ENCODE peak calls at places on chromosomes 1 and 21, in seven cellular contexts. One of them, this sample, is unnamed.

GRCh38 chr1:48203287-48203900 is 19.1 kb upstream of the SLC5A9 start:
- DNase-seq in CD8-positive, alpha-beta T cell: no peak
- DNase-seq in adrenal gland: no peak
- DNase-seq in AG10803: no peak
- DNase-seq in effector memory CD4-positive, alpha-beta T cell: no peak
- DNase-seq in K562: peak; percentile 57
- DNase-seq in stomach: no peak
- DNase-seq in this sample: peak; percentile 5

GRCh38 chr1:14435368-14436023 is 163.0 kb upstream of the KAZN start:
- DNase-seq in CD8-positive, alpha-beta T cell: no peak
- DNase-seq in adrenal gland: peak; percentile 34
- DNase-seq in AG10803: no peak
- DNase-seq in effector memory CD4-positive, alpha-beta T cell: no peak
- DNase-seq in K562: peak; percentile 87
- DNase-seq in stomach: no peak
- DNase-seq in this sample: no peak

GRCh38 chr1:96973605-96974004 is 252.0 kb downstream of the PTBP2 start:
- DNase-seq in CD8-positive, alpha-beta T cell: no peak
- DNase-seq in adrenal gland: no peak
- DNase-seq in AG10803: peak; percentile 8
- DNase-seq in effector memory CD4-positive, alpha-beta T cell: no peak
- DNase-seq in K562: no peak
- DNase-seq in stomach: no peak
- DNase-seq in this sample: no peak

GRCh38 chr1:178294654-178295053 is 200.8 kb downstream of the RASAL2 start:
- DNase-seq in CD8-positive, alpha-beta T cell: no peak
- DNase-seq in adrenal gland: no peak
- DNase-seq in AG10803: peak; percentile 7
- DNase-seq in effector memory CD4-positive, alpha-beta T cell: no peak
- DNase-seq in K562: no peak
- DNase-seq in stomach: no peak
- DNase-seq in this sample: peak; percentile 82

GRCh38 chr1:12251442-12251841 is 21.6 kb downstream of the VPS13D start:
- DNase-seq in CD8-positive, alpha-beta T cell: no peak
- DNase-seq in adrenal gland: no peak
- DNase-seq in AG10803: peak; percentile 28
- DNase-seq in effector memory CD4-positive, alpha-beta T cell: no peak
- DNase-seq in K562: no peak
- DNase-seq in stomach: no peak
- DNase-seq in this sample: no peak

GRCh38 chr1:113042336-113043143 is 30.5 kb upstream of the LRIG2 start:
- DNase-seq in CD8-positive, alpha-beta T cell: no peak
- DNase-seq in adrenal gland: peak; percentile 70
- DNase-seq in AG10803: peak; percentile 90
- DNase-seq in effector memory CD4-positive, alpha-beta T cell: no peak
- DNase-seq in K562: peak; percentile 93
- DNase-seq in stomach: peak; percentile 77
- DNase-seq in this sample: peak; percentile 89

GRCh38 chr1:1426961-1427934 is 6.2 kb upstream of the ANKRD65 start:
- DNase-seq in CD8-positive, alpha-beta T cell: no peak
- DNase-seq in adrenal gland: no peak
- DNase-seq in AG10803: no peak
- DNase-seq in effector memory CD4-positive, alpha-beta T cell: no peak
- DNase-seq in K562: peak; percentile 70
- DNase-seq in stomach: no peak
- DNase-seq in this sample: peak; percentile 35

GRCh38 chr1:170729608-170730378 is 65.9 kb downstream of the PRRX1 start:
- DNase-seq in CD8-positive, alpha-beta T cell: no peak
- DNase-seq in adrenal gland: no peak
- DNase-seq in AG10803: peak; percentile 80
- DNase-seq in effector memory CD4-positive, alpha-beta T cell: no peak
- DNase-seq in K562: no peak
- DNase-seq in stomach: no peak
- DNase-seq in this sample: no peak

GRCh38 chr1:227378876-227379554 is 60.7 kb upstream of the CDC42BPA start:
- DNase-seq in CD8-positive, alpha-beta T cell: no peak
- DNase-seq in adrenal gland: no peak
- DNase-seq in AG10803: no peak
- DNase-seq in effector memory CD4-positive, alpha-beta T cell: no peak
- DNase-seq in K562: peak; percentile 73
- DNase-seq in stomach: no peak
- DNase-seq in this sample: no peak

GRCh38 chr1:159828176-159828575 is 1.5 kb downstream of the SLAMF8 start:
- DNase-seq in CD8-positive, alpha-beta T cell: no peak
- DNase-seq in adrenal gland: no peak
- DNase-seq in AG10803: no peak
- DNase-seq in effector memory CD4-positive, alpha-beta T cell: no peak
- DNase-seq in K562: no peak
- DNase-seq in stomach: no peak
- DNase-seq in this sample: no peak

GRCh38 chr21:36431252-36431651 is 46.1 kb downstream of the CHAF1B start:
- DNase-seq in CD8-positive, alpha-beta T cell: no peak
- DNase-seq in adrenal gland: no peak
- DNase-seq in AG10803: no peak
- DNase-seq in effector memory CD4-positive, alpha-beta T cell: no peak
- DNase-seq in K562: no peak
- DNase-seq in stomach: no peak
- DNase-seq in this sample: no peak

GRCh38 chr1:9047019-9047418 is 20.8 kb upstream of the SLC2A7 start:
- DNase-seq in CD8-positive, alpha-beta T cell: no peak
- DNase-seq in adrenal gland: no peak
- DNase-seq in AG10803: no peak
- DNase-seq in effector memory CD4-positive, alpha-beta T cell: no peak
- DNase-seq in K562: no peak
- DNase-seq in stomach: no peak
- DNase-seq in this sample: no peak

GRCh38 chr1:11453742-11454442 is 25.1 kb upstream of the DISP3 start:
- DNase-seq in CD8-positive, alpha-beta T cell: no peak
- DNase-seq in adrenal gland: no peak
- DNase-seq in AG10803: no peak
- DNase-seq in effector memory CD4-positive, alpha-beta T cell: no peak
- DNase-seq in K562: no peak
- DNase-seq in stomach: no peak
- DNase-seq in this sample: no peak

DNA sequence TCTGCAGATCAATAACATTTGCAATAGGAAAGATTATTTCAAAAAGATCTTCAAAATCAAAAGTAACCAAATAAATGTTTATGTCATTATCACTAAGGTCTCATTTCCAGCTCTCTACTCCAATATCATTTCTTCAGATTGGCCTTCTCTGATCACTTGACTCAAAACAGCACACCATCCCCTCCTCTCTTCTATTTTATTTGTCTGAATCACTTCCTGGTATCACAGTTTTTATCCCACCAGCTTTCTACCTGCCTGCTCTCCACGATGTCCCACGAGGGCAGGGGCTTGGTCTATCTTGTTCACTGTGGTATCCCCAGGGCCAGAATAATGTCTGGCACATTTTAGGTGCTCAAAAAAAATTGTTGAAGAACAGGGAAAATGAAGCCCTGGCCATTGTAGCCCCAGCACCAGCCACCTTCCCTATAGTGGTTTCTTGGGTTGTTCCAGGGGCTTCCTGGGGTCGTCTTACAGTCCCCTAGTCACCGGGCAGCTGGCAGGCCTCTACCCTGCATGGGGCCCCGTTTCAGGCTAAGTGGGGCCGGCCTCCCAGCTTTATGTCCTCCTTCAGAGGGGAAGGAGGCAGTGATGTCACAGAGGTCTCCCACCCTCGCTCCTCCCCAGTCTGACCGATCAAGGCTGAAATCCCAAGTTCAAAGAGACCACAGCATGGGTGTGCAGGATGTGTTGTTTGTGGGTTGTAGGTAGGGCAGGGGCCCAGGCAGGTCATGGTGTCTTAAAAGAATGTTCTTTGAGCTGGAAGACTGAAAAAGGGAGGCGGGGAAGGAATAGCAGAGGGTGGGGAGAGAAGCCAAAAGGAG is 3.5 kb upstream of the PADI1 start:
- DNase-seq in CD8-positive, alpha-beta T cell: no peak
- DNase-seq in adrenal gland: no peak
- DNase-seq in AG10803: no peak
- DNase-seq in effector memory CD4-positive, alpha-beta T cell: peak; percentile 7
- DNase-seq in K562: no peak
- DNase-seq in stomach: no peak
- DNase-seq in this sample: no peak
- H3K4me3 ChIP-seq in CD8-positive, alpha-beta T cell: no peak overlapping the region
- H3K4me3 ChIP-seq in adrenal gland: no peak overlapping the region
- H3K4me3 ChIP-seq in AG10803: no peak overlapping the region
- H3K4me3 ChIP-seq in effector memory CD4-positive, alpha-beta T cell: no peak overlapping the region
- H3K4me3 ChIP-seq in K562: no peak overlapping the region
- H3K4me3 ChIP-seq in stomach: no peak overlapping the region
- H3K4me3 ChIP-seq in this sample: no peak overlapping the region

GRCh38 chr1:23555949-23556640 is 3.2 kb downstream of the ID3 start:
- DNase-seq in CD8-positive, alpha-beta T cell: no peak
- DNase-seq in adrenal gland: peak; percentile 43
- DNase-seq in AG10803: peak; percentile 75
- DNase-seq in effector memory CD4-positive, alpha-beta T cell: no peak
- DNase-seq in K562: no peak
- DNase-seq in stomach: no peak
- DNase-seq in this sample: peak; percentile 63
- H3K4me3 ChIP-seq in CD8-positive, alpha-beta T cell: peak overlapping the region; percentile 96
- H3K4me3 ChIP-seq in adrenal gland: no peak overlapping the region
- H3K4me3 ChIP-seq in AG10803: peak overlapping the region; percentile 96
- H3K4me3 ChIP-seq in effector memory CD4-positive, alpha-beta T cell: peak overlapping the region; percentile 37
- H3K4me3 ChIP-seq in K562: no peak overlapping the region
- H3K4me3 ChIP-seq in stomach: peak overlapping the region; percentile 71
- H3K4me3 ChIP-seq in this sample: peak overlapping the region; percentile 93

GRCh38 chr1:155126494-155127104 is 1.1 kb upstream of the EFNA1 start:
- DNase-seq in CD8-positive, alpha-beta T cell: peak; percentile 41
- DNase-seq in adrenal gland: no peak
- DNase-seq in AG10803: peak; percentile 14
- DNase-seq in effector memory CD4-positive, alpha-beta T cell: peak; percentile 10
- DNase-seq in K562: no peak
- DNase-seq in stomach: peak; percentile 63
- DNase-seq in this sample: no peak
- H3K4me3 ChIP-seq in CD8-positive, alpha-beta T cell: peak overlapping the region; percentile 53
- H3K4me3 ChIP-seq in adrenal gland: no peak overlapping the region
- H3K4me3 ChIP-seq in AG10803: peak overlapping the region; percentile 17
- H3K4me3 ChIP-seq in effector memory CD4-positive, alpha-beta T cell: peak overlapping the region; percentile 65
- H3K4me3 ChIP-seq in K562: no peak overlapping the region
- H3K4me3 ChIP-seq in stomach: peak overlapping the region; percentile 73
- H3K4me3 ChIP-seq in this sample: peak overlapping the region; percentile 54

GRCh38 chr21:40253112-40253511 is 385.9 kb downstream of the PCP4 start:
- DNase-seq in CD8-positive, alpha-beta T cell: no peak
- DNase-seq in adrenal gland: no peak
- DNase-seq in AG10803: no peak
- DNase-seq in effector memory CD4-positive, alpha-beta T cell: no peak
- DNase-seq in K562: no peak
- DNase-seq in stomach: no peak
- DNase-seq in this sample: no peak

GRCh38 chr21:40255665-40256064 is 388.4 kb downstream of the PCP4 start:
- DNase-seq in CD8-positive, alpha-beta T cell: no peak
- DNase-seq in adrenal gland: no peak
- DNase-seq in AG10803: no peak
- DNase-seq in effector memory CD4-positive, alpha-beta T cell: no peak
- DNase-seq in K562: no peak
- DNase-seq in stomach: no peak
- DNase-seq in this sample: no peak

DNA sequence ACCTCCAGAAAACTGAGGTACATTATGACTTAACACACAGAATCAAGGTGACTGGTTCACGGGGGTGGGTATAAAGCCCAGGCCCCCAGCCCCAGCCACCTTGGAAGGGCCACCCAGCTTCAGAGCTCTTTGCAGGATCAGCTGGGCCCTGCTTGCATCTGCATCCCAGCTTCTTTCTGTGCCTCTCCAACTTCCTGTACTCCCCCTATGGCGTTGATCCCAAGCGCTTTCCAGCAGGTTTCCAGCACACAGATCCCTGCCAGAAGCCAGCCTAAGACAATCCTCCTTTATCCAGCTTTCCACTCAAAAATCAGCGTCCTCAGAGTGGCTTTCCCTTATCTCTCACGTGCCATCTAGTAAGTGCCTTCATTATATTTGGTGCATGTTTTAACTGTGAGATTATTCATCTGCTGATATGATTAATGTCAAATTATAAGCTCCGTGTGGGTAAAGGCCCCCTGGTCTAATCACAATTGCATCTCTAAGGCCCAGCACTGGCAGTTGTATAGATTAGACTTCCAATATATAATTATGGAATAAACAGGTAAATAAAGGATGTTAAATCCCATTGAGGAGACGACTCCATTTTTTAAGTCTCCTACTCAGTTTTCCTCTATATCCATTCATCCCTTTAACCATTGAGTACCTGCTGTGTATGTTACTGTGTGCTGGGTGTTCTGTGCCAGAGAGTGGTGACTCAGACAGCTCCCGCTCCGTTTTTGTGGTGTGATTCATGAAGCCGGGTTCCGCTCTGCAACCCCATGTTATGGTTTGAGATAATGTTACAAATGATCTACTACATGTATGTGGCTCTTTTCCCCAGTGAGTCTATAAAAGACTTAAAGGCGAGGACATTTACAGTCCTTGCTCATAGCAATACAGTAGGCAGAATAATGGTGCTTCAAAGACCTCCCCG is 387.6 kb downstream of the PCP4 start:
- DNase-seq in CD8-positive, alpha-beta T cell: no peak
- DNase-seq in adrenal gland: peak; percentile 52
- DNase-seq in AG10803: no peak
- DNase-seq in effector memory CD4-positive, alpha-beta T cell: no peak
- DNase-seq in K562: no peak
- DNase-seq in stomach: no peak
- DNase-seq in this sample: no peak
- H3K4me3 ChIP-seq in CD8-positive, alpha-beta T cell: no peak overlapping the region
- H3K4me3 ChIP-seq in adrenal gland: no peak overlapping the region
- H3K4me3 ChIP-seq in AG10803: no peak overlapping the region
- H3K4me3 ChIP-seq in effector memory CD4-positive, alpha-beta T cell: no peak overlapping the region
- H3K4me3 ChIP-seq in K562: no peak overlapping the region
- H3K4me3 ChIP-seq in stomach: no peak overlapping the region
- H3K4me3 ChIP-seq in this sample: no peak overlapping the region

DNA sequence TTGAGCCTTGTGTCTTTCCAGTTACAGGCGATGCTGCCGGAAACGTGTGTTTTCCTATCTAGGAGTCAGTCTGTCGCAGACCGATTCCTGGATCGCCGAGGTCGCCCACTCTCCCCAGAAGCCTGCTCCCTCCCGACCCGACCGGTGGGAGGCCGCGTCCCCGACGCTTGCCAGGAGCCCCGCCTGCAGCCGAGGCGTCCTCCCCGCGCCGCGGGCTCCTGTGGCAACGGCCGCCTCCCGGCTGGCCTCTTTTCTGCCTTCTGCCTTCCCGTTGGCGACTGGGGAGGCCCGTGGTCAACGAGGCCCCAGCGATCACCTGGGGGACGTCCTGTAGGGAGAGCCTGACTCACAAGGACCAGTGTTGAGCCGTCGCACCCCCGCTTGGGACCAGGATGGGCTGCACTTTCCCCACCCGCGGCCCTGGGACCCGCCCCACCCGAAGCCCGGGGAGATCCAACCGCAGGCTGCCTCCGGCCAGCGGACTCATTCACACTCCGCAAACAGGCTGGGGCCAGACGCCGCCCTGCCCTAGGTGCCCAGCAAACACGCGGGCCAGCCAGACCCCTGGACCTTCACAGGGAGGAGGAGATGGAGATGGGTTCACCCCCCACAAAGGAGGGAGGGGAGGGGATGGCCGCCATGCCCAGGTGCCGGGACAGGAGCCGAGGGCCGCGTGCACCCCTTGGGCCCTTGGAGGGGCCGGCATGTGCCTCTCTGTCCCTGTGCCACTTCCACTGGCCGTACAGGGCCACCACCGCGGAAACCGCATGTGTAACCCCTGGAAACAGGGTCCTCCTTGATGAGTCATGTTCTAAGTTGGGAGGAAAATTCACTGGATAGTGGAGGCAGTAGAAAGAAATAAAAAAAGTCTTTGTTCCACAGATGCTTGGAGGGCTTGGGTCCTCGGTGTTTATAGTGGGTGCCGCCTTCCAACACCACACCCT is 7.2 kb upstream of the COL6A1 start:
- DNase-seq in CD8-positive, alpha-beta T cell: no peak
- DNase-seq in adrenal gland: peak; percentile 58
- DNase-seq in AG10803: peak; percentile 67
- DNase-seq in effector memory CD4-positive, alpha-beta T cell: no peak
- DNase-seq in K562: no peak
- DNase-seq in stomach: peak; percentile 26
- DNase-seq in this sample: no peak
- H3K4me3 ChIP-seq in CD8-positive, alpha-beta T cell: peak overlapping the region; percentile 87
- H3K4me3 ChIP-seq in adrenal gland: peak overlapping the region; percentile 1
- H3K4me3 ChIP-seq in AG10803: peak overlapping the region; percentile 56
- H3K4me3 ChIP-seq in effector memory CD4-positive, alpha-beta T cell: peak overlapping the region; percentile 58
- H3K4me3 ChIP-seq in K562: peak overlapping the region; percentile 14
- H3K4me3 ChIP-seq in stomach: peak overlapping the region; percentile 51
- H3K4me3 ChIP-seq in this sample: peak overlapping the region; percentile 29

This sample was measured in HAP-1.